ENCODE peak calls at places on chromosomes 5 and 9, in seven cellular contexts. One of them, this sample, is unnamed. For H3K27me3 and H3K9me3, the result is how much of the 10 kb centered on the place peaks cover.

GRCh38 chr9:18947772-18948391 is 85.1 kb downstream of the SAXO1 start:
- DNase-seq in heart left ventricle: no peak
- DNase-seq in adrenal gland: peak
- DNase-seq in GM12878: no peak
- DNase-seq in transverse colon: no peak
- DNase-seq in HepG2: no peak
- DNase-seq in IMR-90: peak
- DNase-seq in this sample: no peak

GRCh38 chr5:110840347-110840960 is 101.6 kb downstream of the SLC25A46 start:
- DNase-seq in IMR-90: no peak
- DNase-seq in heart left ventricle: no peak
- DNase-seq in adrenal gland: no peak
- DNase-seq in GM12878: no peak
- DNase-seq in HepG2: no peak
- DNase-seq in transverse colon: no peak
- DNase-seq in this sample: peak

GRCh38 chr9:93187047-93187446 is 3.1 kb downstream of the WNK2 start:
- DNase-seq in IMR-90: no peak
- DNase-seq in adrenal gland: no peak
- DNase-seq in heart left ventricle: peak
- DNase-seq in transverse colon: no peak
- DNase-seq in GM12878: no peak
- DNase-seq in HepG2: no peak
- DNase-seq in this sample: peak

GRCh38 chr9:89051421-89051820 is 60.2 kb downstream of the S1PR3 start:
- DNase-seq in HepG2: no peak
- DNase-seq in IMR-90: no peak
- DNase-seq in GM12878: no peak
- DNase-seq in transverse colon: no peak
- DNase-seq in adrenal gland: no peak
- DNase-seq in heart left ventricle: no peak
- DNase-seq in this sample: no peak

GRCh38 chr9:76594764-76595410 is 135.9 kb downstream of the GCNT1 start:
- DNase-seq in IMR-90: no peak
- DNase-seq in HepG2: no peak
- DNase-seq in transverse colon: no peak
- DNase-seq in GM12878: no peak
- DNase-seq in heart left ventricle: no peak
- DNase-seq in adrenal gland: no peak
- DNase-seq in this sample: no peak

GRCh38 chr5:139361821-139362429 is 20.3 kb downstream of the PAIP2 start:
- DNase-seq in transverse colon: no peak
- DNase-seq in IMR-90: no peak
- DNase-seq in adrenal gland: no peak
- DNase-seq in HepG2: no peak
- DNase-seq in heart left ventricle: no peak
- DNase-seq in GM12878: no peak
- DNase-seq in this sample: no peak

GRCh38 chr5:44862808-44863207 is 54.1 kb downstream of the MRPS30 start:
- DNase-seq in GM12878: no peak
- DNase-seq in HepG2: no peak
- DNase-seq in adrenal gland: no peak
- DNase-seq in transverse colon: no peak
- DNase-seq in heart left ventricle: no peak
- DNase-seq in IMR-90: peak
- DNase-seq in this sample: no peak

GRCh38 chr9:79222483-79222882 is 349.3 kb upstream of the TLE4 start:
- DNase-seq in transverse colon: no peak
- DNase-seq in GM12878: no peak
- DNase-seq in heart left ventricle: no peak
- DNase-seq in HepG2: no peak
- DNase-seq in adrenal gland: no peak
- DNase-seq in IMR-90: no peak
- DNase-seq in this sample: no peak

GRCh38 chr9:113499153-113499875 is 35.8 kb downstream of the RGS3 start:
- DNase-seq in IMR-90: no peak
- DNase-seq in heart left ventricle: no peak
- DNase-seq in GM12878: no peak
- DNase-seq in transverse colon: no peak
- DNase-seq in adrenal gland: no peak
- DNase-seq in HepG2: no peak
- DNase-seq in this sample: no peak

GRCh38 chr5:170216262-170216864 is 16.4 kb upstream of the C5orf58 start:
- DNase-seq in transverse colon: no peak
- DNase-seq in GM12878: no peak
- DNase-seq in HepG2: peak
- DNase-seq in heart left ventricle: no peak
- DNase-seq in IMR-90: peak
- DNase-seq in adrenal gland: peak
- DNase-seq in this sample: no peak

GRCh38 chr9:90946981-90947380 is 145.4 kb downstream of the SYK start:
- DNase-seq in IMR-90: no peak
- DNase-seq in adrenal gland: no peak
- DNase-seq in heart left ventricle: no peak
- DNase-seq in transverse colon: no peak
- DNase-seq in GM12878: no peak
- DNase-seq in HepG2: no peak
- DNase-seq in this sample: no peak

GRCh38 chr5:142013734-142014495 is 1.1 kb upstream of the GNPDA1 start:
- DNase-seq in HepG2: peak
- DNase-seq in adrenal gland: peak
- DNase-seq in IMR-90: peak
- DNase-seq in transverse colon: peak
- DNase-seq in heart left ventricle: peak
- DNase-seq in GM12878: no peak
- DNase-seq in this sample: no peak

GRCh38 chr9:108211576-108211975 is 644.2 kb downstream of the ACTL7B start:
- DNase-seq in GM12878: no peak
- DNase-seq in HepG2: no peak
- DNase-seq in transverse colon: no peak
- DNase-seq in IMR-90: no peak
- DNase-seq in heart left ventricle: no peak
- DNase-seq in adrenal gland: no peak
- DNase-seq in this sample: no peak

GRCh38 chr5:95624368-95624767 is 4.5 kb downstream of the GPR150 start:
- DNase-seq in GM12878: no peak
- DNase-seq in adrenal gland: no peak
- DNase-seq in HepG2: no peak
- DNase-seq in transverse colon: no peak
- DNase-seq in IMR-90: no peak
- DNase-seq in heart left ventricle: no peak
- DNase-seq in this sample: no peak

GRCh38 chr5:131533844-131534243 is 101.2 kb downstream of the RAPGEF6 start:
- DNase-seq in heart left ventricle: no peak
- DNase-seq in adrenal gland: no peak
- DNase-seq in HepG2: no peak
- DNase-seq in GM12878: no peak
- DNase-seq in transverse colon: no peak
- DNase-seq in IMR-90: no peak
- DNase-seq in this sample: no peak

GRCh38 chr9:100679834-100680233 is 102.0 kb downstream of the CAVIN4 start:
- DNase-seq in IMR-90: no peak
- DNase-seq in GM12878: no peak
- DNase-seq in transverse colon: no peak
- DNase-seq in heart left ventricle: no peak
- DNase-seq in HepG2: no peak
- DNase-seq in adrenal gland: no peak
- DNase-seq in this sample: no peak

GRCh38 chr5:118196229-118196628 is 792.1 kb downstream of the DTWD2 start:
- DNase-seq in IMR-90: no peak
- DNase-seq in adrenal gland: no peak
- DNase-seq in heart left ventricle: no peak
- DNase-seq in transverse colon: no peak
- DNase-seq in HepG2: no peak
- DNase-seq in GM12878: no peak
- DNase-seq in this sample: no peak

GRCh38 chr9:70250221-70250620 is 8.6 kb upstream of the SMC5 start:
- DNase-seq in HepG2: no peak
- DNase-seq in adrenal gland: no peak
- DNase-seq in transverse colon: no peak
- DNase-seq in heart left ventricle: no peak
- DNase-seq in IMR-90: no peak
- DNase-seq in GM12878: no peak
- DNase-seq in this sample: no peak

GRCh38 chr5:149895416-149896345 is 48.9 kb downstream of the PDE6A start:
- DNase-seq in adrenal gland: peak
- DNase-seq in GM12878: no peak
- DNase-seq in heart left ventricle: no peak
- DNase-seq in transverse colon: no peak
- DNase-seq in IMR-90: peak
- DNase-seq in HepG2: no peak
- DNase-seq in this sample: no peak

GRCh38 chr5:81234299-81234698 is 1.2 kb downstream of the CKMT2 start:
- DNase-seq in adrenal gland: peak
- DNase-seq in HepG2: no peak
- DNase-seq in GM12878: no peak
- DNase-seq in IMR-90: no peak
- DNase-seq in heart left ventricle: no peak
- DNase-seq in transverse colon: no peak
- DNase-seq in this sample: no peak
- TF ChIP-seq POLR2A in adrenal gland: no peak
- TF ChIP-seq POLR2A in HepG2: no peak
- TF ChIP-seq POLR2A in GM12878: no peak
- TF ChIP-seq POLR2A in IMR-90: no peak
- TF ChIP-seq POLR2A in heart left ventricle: no peak
- TF ChIP-seq POLR2A in transverse colon: no peak
- TF ChIP-seq POLR2A in this sample: no peak

DNA sequence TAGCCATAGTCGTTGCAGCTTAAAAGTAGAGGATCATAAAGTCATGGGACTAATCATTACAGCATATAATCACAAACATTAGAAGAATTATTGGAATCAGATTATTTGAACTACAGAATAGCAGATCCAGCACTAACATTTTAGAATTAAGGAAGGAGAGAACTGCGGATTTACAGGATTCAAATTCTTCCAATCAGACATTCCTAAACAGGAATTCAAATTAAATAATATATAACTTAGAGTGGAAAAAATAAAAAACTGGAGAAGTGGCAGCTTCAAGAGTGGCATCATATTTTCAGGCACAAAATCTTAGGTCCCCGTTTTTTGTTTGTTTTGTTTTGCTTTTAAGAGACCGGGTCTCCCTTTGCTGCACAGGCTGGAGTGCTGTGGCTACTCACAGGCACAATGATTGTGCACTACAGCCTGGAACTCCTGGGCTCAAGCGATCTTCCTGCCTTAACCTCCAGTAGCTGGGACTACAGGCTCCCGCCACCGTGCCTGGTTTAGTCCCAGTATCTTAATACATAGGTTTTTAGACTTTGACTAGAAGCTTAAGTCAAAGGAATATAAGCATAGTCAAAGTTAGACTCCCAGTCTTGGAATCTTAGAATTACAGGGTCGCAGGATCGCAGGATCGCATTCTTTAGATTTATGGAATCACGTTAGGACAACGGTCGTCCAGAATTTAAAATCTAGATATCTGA is 2.1 kb upstream of the FOXE1 start:
- DNase-seq in GM12878: no peak
- DNase-seq in adrenal gland: no peak
- DNase-seq in heart left ventricle: no peak
- DNase-seq in transverse colon: no peak
- DNase-seq in IMR-90: no peak
- DNase-seq in HepG2: no peak
- DNase-seq in this sample: no peak
- H3K27me3 ChIP-seq in GM12878: half or more
- H3K27me3 ChIP-seq in adrenal gland: half or more
- H3K27me3 ChIP-seq in heart left ventricle: half or more
- H3K27me3 ChIP-seq in transverse colon: half or more
- H3K27me3 ChIP-seq in IMR-90: half or more
- H3K27me3 ChIP-seq in HepG2: half or more
- H3K27me3 ChIP-seq in this sample: half or more

GRCh38 chr9:122718038-122718437 is 5.8 kb upstream of the OR1L4 start:
- DNase-seq in transverse colon: no peak
- DNase-seq in heart left ventricle: no peak
- DNase-seq in GM12878: no peak
- DNase-seq in HepG2: no peak
- DNase-seq in adrenal gland: no peak
- DNase-seq in IMR-90: no peak
- DNase-seq in this sample: no peak

GRCh38 chr9:122723690-122724089 is at the start of gene OR1L4:
- DNase-seq in GM12878: no peak
- DNase-seq in transverse colon: no peak
- DNase-seq in heart left ventricle: no peak
- DNase-seq in IMR-90: no peak
- DNase-seq in adrenal gland: no peak
- DNase-seq in HepG2: no peak
- DNase-seq in this sample: no peak

DNA sequence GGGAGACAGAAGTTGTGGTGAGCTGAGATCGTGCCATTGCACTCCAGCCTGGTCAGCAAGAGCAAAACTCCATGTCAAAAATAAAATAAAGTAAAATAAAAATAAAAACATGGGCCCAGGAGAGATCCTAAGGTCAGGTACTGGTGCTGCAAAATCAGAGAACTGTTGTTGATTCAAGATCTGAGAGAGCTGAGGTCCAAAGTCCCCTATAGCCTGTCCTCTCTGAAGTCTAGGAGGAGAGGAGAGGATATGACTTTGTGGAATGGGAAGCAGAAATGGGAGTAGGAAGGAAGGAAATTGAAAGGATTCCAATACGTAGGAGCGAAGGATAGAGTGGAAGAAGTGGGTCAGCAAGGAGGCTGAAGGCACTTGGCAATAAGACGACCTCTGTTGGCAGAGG is 4.6 kb upstream of the OR1L4 start:
- DNase-seq in GM12878: no peak
- DNase-seq in transverse colon: no peak
- DNase-seq in HepG2: peak
- DNase-seq in IMR-90: no peak
- DNase-seq in heart left ventricle: no peak
- DNase-seq in adrenal gland: no peak
- DNase-seq in this sample: no peak
- H3K9me3 ChIP-seq in GM12878: under half
- H3K9me3 ChIP-seq in transverse colon: under half
- H3K9me3 ChIP-seq in HepG2: under half
- H3K9me3 ChIP-seq in IMR-90: under half
- H3K9me3 ChIP-seq in heart left ventricle: under half
- H3K9me3 ChIP-seq in adrenal gland: under half
- H3K9me3 ChIP-seq in this sample: half or more

GRCh38 chr5:35233121-35233520 is 2.8 kb upstream of the PRLR start:
- DNase-seq in adrenal gland: no peak
- DNase-seq in IMR-90: no peak
- DNase-seq in GM12878: no peak
- DNase-seq in heart left ventricle: no peak
- DNase-seq in HepG2: no peak
- DNase-seq in transverse colon: no peak
- DNase-seq in this sample: no peak

GRCh38 chr5:35228304-35228703 is 2.0 kb downstream of the PRLR start:
- DNase-seq in adrenal gland: peak
- DNase-seq in heart left ventricle: no peak
- DNase-seq in GM12878: no peak
- DNase-seq in IMR-90: no peak
- DNase-seq in HepG2: no peak
- DNase-seq in transverse colon: no peak
- DNase-seq in this sample: no peak

GRCh38 chr5:35232124-35232523 is 1.8 kb upstream of the PRLR start:
- DNase-seq in adrenal gland: no peak
- DNase-seq in heart left ventricle: no peak
- DNase-seq in GM12878: no peak
- DNase-seq in HepG2: no peak
- DNase-seq in transverse colon: no peak
- DNase-seq in IMR-90: no peak
- DNase-seq in this sample: no peak

GRCh38 chr5:35229076-35230042 is 928 bp downstream of the PRLR start:
- DNase-seq in heart left ventricle: no peak
- DNase-seq in HepG2: peak
- DNase-seq in transverse colon: peak
- DNase-seq in adrenal gland: peak
- DNase-seq in IMR-90: no peak
- DNase-seq in GM12878: no peak
- DNase-seq in this sample: peak

GRCh38 chr5:35230043-35230611 is at the start of gene PRLR:
- DNase-seq in transverse colon: peak
- DNase-seq in adrenal gland: peak
- DNase-seq in IMR-90: peak
- DNase-seq in GM12878: no peak
- DNase-seq in HepG2: peak
- DNase-seq in heart left ventricle: peak
- DNase-seq in this sample: peak
- TF ChIP-seq POLR2A in transverse colon: peak
- TF ChIP-seq POLR2A in adrenal gland: peak
- TF ChIP-seq POLR2A in IMR-90: no peak
- TF ChIP-seq POLR2A in GM12878: no peak
- TF ChIP-seq POLR2A in HepG2: no peak
- TF ChIP-seq POLR2A in heart left ventricle: no peak
- TF ChIP-seq POLR2A in this sample: no peak